ENCODE peak calls at places on chromosome 12, in five cellular contexts. One of them, this sample, is unnamed.

GRCh38 chr12:114747156-114747555 is 63.2 kb upstream of the TBX3 start:
- DNase-seq in AG09309: no peak
- DNase-seq in tibial artery: no peak
- DNase-seq in activated naive CD8-positive, alpha-beta T cell treated with anti-CD3 and anti-CD28 coated beads, Interleukin-2, amount 50 U/mL, for 16 hours: no peak
- DNase-seq in stimulated activated CD4-positive, alpha-beta T cell treated with anti-CD3 and anti-CD28 coated beads, Interleukin-12 subunit alpha, Interleukin-12 subunit beta, amount 100 ng/mL, for 48 hours: no peak
- DNase-seq in this sample: no peak

GRCh38 chr12:58269476-58269875 is 328.1 kb downstream of the ATP23 start:
- DNase-seq in stimulated activated CD4-positive, alpha-beta T cell treated with anti-CD3 and anti-CD28 coated beads, Interleukin-12 subunit alpha, Interleukin-12 subunit beta, amount 100 ng/mL, for 48 hours: no peak
- DNase-seq in tibial artery: no peak
- DNase-seq in AG09309: no peak
- DNase-seq in activated naive CD8-positive, alpha-beta T cell treated with anti-CD3 and anti-CD28 coated beads, Interleukin-2, amount 50 U/mL, for 16 hours: no peak
- DNase-seq in this sample: no peak

GRCh38 chr12:54019111-54019811 is 9.0 kb upstream of the HOXC6 start:
- DNase-seq in tibial artery: no peak
- DNase-seq in stimulated activated CD4-positive, alpha-beta T cell treated with anti-CD3 and anti-CD28 coated beads, Interleukin-12 subunit alpha, Interleukin-12 subunit beta, amount 100 ng/mL, for 48 hours: no peak
- DNase-seq in activated naive CD8-positive, alpha-beta T cell treated with anti-CD3 and anti-CD28 coated beads, Interleukin-2, amount 50 U/mL, for 16 hours: no peak
- DNase-seq in AG09309: no peak
- DNase-seq in this sample: no peak

GRCh38 chr12:89970646-89971192 is 262.1 kb upstream of the ATP2B1 start:
- DNase-seq in AG09309: no peak
- DNase-seq in activated naive CD8-positive, alpha-beta T cell treated with anti-CD3 and anti-CD28 coated beads, Interleukin-2, amount 50 U/mL, for 16 hours: no peak
- DNase-seq in stimulated activated CD4-positive, alpha-beta T cell treated with anti-CD3 and anti-CD28 coated beads, Interleukin-12 subunit alpha, Interleukin-12 subunit beta, amount 100 ng/mL, for 48 hours: no peak
- DNase-seq in tibial artery: no peak
- DNase-seq in this sample: no peak

GRCh38 chr12:94545937-94546771 is 86.5 kb upstream of the CEP83 start:
- DNase-seq in activated naive CD8-positive, alpha-beta T cell treated with anti-CD3 and anti-CD28 coated beads, Interleukin-2, amount 50 U/mL, for 16 hours: no peak
- DNase-seq in tibial artery: no peak
- DNase-seq in AG09309: peak
- DNase-seq in stimulated activated CD4-positive, alpha-beta T cell treated with anti-CD3 and anti-CD28 coated beads, Interleukin-12 subunit alpha, Interleukin-12 subunit beta, amount 100 ng/mL, for 48 hours: no peak
- DNase-seq in this sample: peak

GRCh38 chr12:58757422-58757821 is 162.9 kb downstream of the LRIG3 start:
- DNase-seq in AG09309: peak
- DNase-seq in activated naive CD8-positive, alpha-beta T cell treated with anti-CD3 and anti-CD28 coated beads, Interleukin-2, amount 50 U/mL, for 16 hours: no peak
- DNase-seq in stimulated activated CD4-positive, alpha-beta T cell treated with anti-CD3 and anti-CD28 coated beads, Interleukin-12 subunit alpha, Interleukin-12 subunit beta, amount 100 ng/mL, for 48 hours: no peak
- DNase-seq in tibial artery: no peak
- DNase-seq in this sample: no peak

GRCh38 chr12:107660230-107660629 is 25.4 kb upstream of the PWP1 start:
- DNase-seq in activated naive CD8-positive, alpha-beta T cell treated with anti-CD3 and anti-CD28 coated beads, Interleukin-2, amount 50 U/mL, for 16 hours: no peak
- DNase-seq in AG09309: no peak
- DNase-seq in tibial artery: no peak
- DNase-seq in stimulated activated CD4-positive, alpha-beta T cell treated with anti-CD3 and anti-CD28 coated beads, Interleukin-12 subunit alpha, Interleukin-12 subunit beta, amount 100 ng/mL, for 48 hours: no peak
- DNase-seq in this sample: no peak

GRCh38 chr12:108826807-108827721 is 30.3 kb downstream of the SSH1 start:
- DNase-seq in activated naive CD8-positive, alpha-beta T cell treated with anti-CD3 and anti-CD28 coated beads, Interleukin-2, amount 50 U/mL, for 16 hours: no peak
- DNase-seq in stimulated activated CD4-positive, alpha-beta T cell treated with anti-CD3 and anti-CD28 coated beads, Interleukin-12 subunit alpha, Interleukin-12 subunit beta, amount 100 ng/mL, for 48 hours: no peak
- DNase-seq in tibial artery: no peak
- DNase-seq in AG09309: no peak
- DNase-seq in this sample: peak

This sample was measured in substantia nigra.